ENCODE peak calls at places on chromosomes 4 and X, in five cellular contexts. A is adrenal gland, W is aorta, P is heart right ventricle, N is uterus. Y is an unnamed sample.
A peak's percentile ranks its signal among the peaks of the same experiment; 100 is the strongest.

GRCh38 chr4:121411151-121411744 is 30.4 kb upstream of the QRFPR start:
- DNase-seq in A (no peak), P (no peak), N (no peak), W (no peak), Y (no peak)

GRCh38 chr4:128880662-128881061 is 71.2 kb downstream of the JADE1 start:
- DNase-seq in N (no peak), P (no peak), A (no peak), W (no peak), Y (no peak)

GRCh38 chr4:113769744-113770143 is 8.2 kb upstream of the CAMK2D start:
- DNase-seq in N (no peak), P (no peak), W (no peak), A (no peak), Y (no peak)

GRCh38 chr4:108881190-108881589 is 118.3 kb upstream of the ETNPPL start:
- DNase-seq in W (no peak), P (no peak), A (no peak), N (no peak), Y (no peak)

GRCh38 chr4:38075370-38076152 is 115.4 kb downstream of the PTTG2 start:
- DNase-seq in N (no peak), A (no peak), P (no peak), W (no peak), Y (no peak)

GRCh38 chr4:147754037-147754445 is 22.2 kb downstream of the ARHGAP10 start:
- DNase-seq in A (no peak), N (no peak), W (no peak), P (no peak), Y (no peak)

GRCh38 chr4:107838763-107839162 is 14.0 kb downstream of the SGMS2 start:
- DNase-seq in N (no peak), W (no peak), P (no peak), A (no peak), Y (no peak)

GRCh38 chrX:47573334-47574095 is 8.7 kb upstream of the TIMP1 start:
- DNase-seq in P (peak; percentile 55), N (peak; percentile 69), W (peak; percentile 56), A (no peak), Y (no peak)

GRCh38 chr4:161320377-161320776 is 843.4 kb downstream of the FSTL5 start:
- DNase-seq in N (no peak), A (no peak), P (no peak), W (no peak), Y (no peak)

GRCh38 chrX:96909291-96909690 is 25.6 kb downstream of the RPA4 start:
- DNase-seq in W (no peak), N (no peak), P (no peak), A (no peak), Y (no peak)

GRCh38 chrX:86806786-86807185 is 658.5 kb downstream of the DACH2 start:
- DNase-seq in N (no peak), A (no peak), W (no peak), P (no peak), Y (no peak)

GRCh38 chr4:94636004-94636403 is 121.8 kb upstream of the BMPR1B start:
- DNase-seq in P (no peak), N (no peak), A (no peak), W (no peak), Y (no peak)

GRCh38 chrX:12999422-12999821 is 24.5 kb downstream of the TMSB4X start:
- DNase-seq in P (no peak), N (no peak), A (no peak), W (no peak), Y (no peak)

GRCh38 chr4:148926861-148927260 is 484.6 kb upstream of the NR3C2 start:
- DNase-seq in N (no peak), W (peak; percentile 38), P (peak; percentile 46), A (no peak), Y (no peak)

GRCh38 chr4:15457401-15458201 is 12.1 kb upstream of the CC2D2A start:
- DNase-seq in P (no peak), W (no peak), A (no peak), N (no peak), Y (no peak)

GRCh38 chr4:2787230-2788100 is 5.4 kb upstream of the SH3BP2 start:
- DNase-seq in A (no peak), P (peak; percentile 54), N (no peak), W (peak; percentile 73), Y (peak; percentile 50)

GRCh38 chr4:122458625-122459024 is 2.1 kb upstream of the IL2 start:
- DNase-seq in P (no peak), N (no peak), A (no peak), W (no peak), Y (no peak)

GRCh38 chr4:101197350-101197749 is 150.0 kb downstream of the PPP3CA start:
- DNase-seq in N (no peak), A (no peak), P (no peak), W (no peak), Y (no peak)

GRCh38 chr4:101198741-101199339 is 148.5 kb downstream of the PPP3CA start:
- DNase-seq in P (no peak), N (no peak), W (no peak), A (no peak), Y (no peak)

GRCh38 chr4:101201421-101201820 is 145.9 kb downstream of the PPP3CA start:
- DNase-seq in P (no peak), W (no peak), A (no peak), N (no peak), Y (no peak)

GRCh38 chr4:101199507-101200285 is 147.6 kb downstream of the PPP3CA start:
- DNase-seq in P (no peak), A (no peak), W (no peak), N (no peak), Y (no peak)

DNA sequence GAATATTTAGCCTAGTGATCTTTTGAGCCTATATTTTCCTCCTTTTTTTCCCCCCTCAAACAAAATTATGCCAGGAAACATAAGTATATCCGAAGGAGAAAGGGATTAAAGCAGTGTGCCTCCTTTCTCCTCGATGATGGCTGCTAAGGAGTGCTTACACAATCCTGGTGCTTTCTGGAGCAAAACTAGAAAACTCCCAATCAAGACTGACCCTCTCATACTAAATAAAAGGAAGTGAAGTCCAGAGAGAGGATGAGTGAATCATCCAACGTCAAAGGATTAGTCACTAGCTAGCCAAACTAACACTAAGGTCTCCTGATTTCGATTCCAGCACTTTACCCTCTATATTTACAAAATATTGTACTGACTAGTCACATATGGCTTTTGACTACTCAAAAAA is 146.8 kb downstream of the PPP3CA start:
- DNase-seq in W (no peak), N (no peak), P (no peak), A (no peak), Y (no peak)
- H3K4me1 ChIP-seq in W (no peaks in the 10 kb centered on the region), N (no peaks in the 10 kb centered on the region), P (peaks cover 11% of the 10 kb centered on the region), A (no peaks in the 10 kb centered on the region), Y (peaks cover 49% of the 10 kb centered on the region)

DNA sequence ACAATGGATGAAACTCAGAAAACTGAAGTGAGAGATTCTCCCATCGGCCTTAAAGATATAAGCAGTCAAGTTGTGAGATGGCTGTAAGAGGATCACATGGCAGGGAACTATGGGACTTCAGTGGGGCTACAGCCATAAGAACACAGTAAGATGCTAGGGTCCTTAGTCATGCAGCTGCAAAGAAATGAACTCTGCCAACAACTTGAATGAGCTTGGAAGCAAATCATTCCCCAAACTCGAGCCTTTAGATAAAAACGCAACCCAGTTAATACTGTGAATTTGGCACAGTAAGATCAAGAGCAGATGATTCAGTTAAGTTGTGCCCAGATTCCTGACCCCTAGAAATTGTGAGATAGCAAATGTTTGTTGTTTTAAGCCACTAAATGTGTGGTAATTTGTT is 117.3 kb downstream of the FAM13A start:
- DNase-seq in P (no peak), A (no peak), N (no peak), W (no peak), Y (no peak)
- H3K4me3 ChIP-seq in P (no peak overlapping the region), A (no peak overlapping the region), N (no peak overlapping the region), W (no peak overlapping the region), Y (no peak overlapping the region)

GRCh38 chr4:27472364-27472763 is 611.7 kb downstream of the STIM2 start:
- DNase-seq in P (no peak), A (no peak), W (no peak), N (no peak), Y (no peak)
- H3K4me1 ChIP-seq in P (no peaks in the 10 kb centered on the region), A (no peaks in the 10 kb centered on the region), W (no peaks in the 10 kb centered on the region), N (no peaks in the 10 kb centered on the region), Y (no peaks in the 10 kb centered on the region)

DNA sequence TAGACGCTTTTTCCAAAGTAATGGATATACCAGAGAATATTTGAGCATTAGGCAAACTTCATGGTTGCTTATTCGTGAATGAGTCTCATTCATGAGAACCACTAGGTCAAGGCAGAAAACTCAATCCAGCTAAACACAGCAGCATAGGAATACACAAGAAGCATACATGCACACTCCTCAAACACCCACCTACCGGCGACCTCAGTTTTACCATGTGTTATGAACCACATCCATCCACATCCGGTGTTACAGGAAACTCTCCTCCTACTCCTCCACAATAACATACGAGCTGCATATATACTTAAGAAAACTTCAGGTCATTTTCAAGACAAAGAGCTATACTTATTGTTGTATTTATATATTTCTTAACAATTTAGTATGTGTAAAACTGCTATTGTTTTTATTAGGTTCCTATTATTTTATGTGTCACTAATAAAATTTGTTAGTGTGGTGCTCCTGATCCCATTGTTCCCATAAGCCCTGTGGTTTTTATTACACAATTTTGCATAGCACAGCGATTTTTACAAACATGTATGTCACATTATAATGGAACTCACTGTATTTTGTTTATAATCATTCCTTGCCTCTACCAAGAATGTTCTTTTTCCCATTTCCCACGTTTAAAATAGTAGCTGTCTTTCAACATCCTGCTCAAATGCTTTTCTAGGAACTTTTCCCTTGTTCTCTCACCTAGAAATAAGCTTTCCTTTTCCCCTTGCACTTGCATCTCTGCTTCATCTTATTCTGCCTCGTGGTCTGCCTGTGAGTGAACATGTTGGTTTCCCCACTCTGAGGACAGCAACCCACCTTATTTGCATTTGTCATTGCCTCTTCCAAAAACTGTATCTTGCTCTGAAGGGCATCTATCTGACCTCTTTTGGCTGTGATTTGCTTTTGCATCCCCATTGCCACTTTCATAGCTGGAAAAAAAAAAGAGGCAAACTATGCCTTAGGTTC is 48.3 kb downstream of the STBD1 start:
- DNase-seq in N (no peak), W (no peak), P (no peak), A (no peak), Y (no peak)
- H3K4me3 ChIP-seq in N (no peak overlapping the region), W (no peak overlapping the region), P (no peak overlapping the region), A (no peak overlapping the region), Y (no peak overlapping the region)

GRCh38 chrX:120647127-120647526 is 17.3 kb upstream of the C1GALT1C1 start:
- DNase-seq in W (no peak), P (no peak), N (no peak), A (no peak), Y (no peak)

DNA sequence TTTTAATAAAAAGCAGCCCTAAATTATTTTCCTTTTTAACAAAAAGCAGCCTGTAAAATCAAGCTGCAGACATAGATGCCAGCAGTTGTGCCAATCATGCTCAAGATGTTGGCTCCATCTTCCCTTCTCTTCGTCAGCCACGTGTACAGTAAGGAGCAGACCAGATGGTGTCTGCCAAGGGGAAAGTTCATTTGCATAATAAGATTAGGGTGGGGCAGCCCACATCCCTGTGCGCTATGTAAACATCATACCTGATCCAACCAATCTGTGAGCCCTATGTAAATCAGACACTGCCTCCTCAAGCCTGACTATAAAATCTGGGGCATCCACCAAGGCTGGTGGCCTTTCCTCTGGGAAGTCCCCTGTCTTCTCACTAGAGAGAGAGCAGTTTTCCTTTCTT is 23.1 kb upstream of the C1GALT1C1 start:
- DNase-seq in N (no peak), A (no peak), W (no peak), P (no peak), Y (no peak)
- H3K4me1 ChIP-seq in N (no peaks in the 10 kb centered on the region), A (no peaks in the 10 kb centered on the region), W (no peaks in the 10 kb centered on the region), P (no peaks in the 10 kb centered on the region), Y (no peaks in the 10 kb centered on the region)

GRCh38 chrX:115229337-115229991 is 4.4 kb downstream of the LRCH2 start:
- DNase-seq in A (no peak), N (no peak), P (no peak), W (no peak), Y (no peak)

GRCh38 chrX:115232933-115233496 is 881 bp downstream of the LRCH2 start:
- DNase-seq in A (no peak), N (no peak), W (no peak), P (no peak), Y (no peak)

GRCh38 chrX:115234220-115234557 is 293 bp upstream of the LRCH2 start:
- DNase-seq in N (no peak), P (no peak), A (no peak), W (no peak), Y (no peak)

GRCh38 chrX:115233497-115234219 is at the start of gene LRCH2:
- DNase-seq in P (peak; percentile 18), A (peak; percentile 48), N (peak; percentile 47), W (peak; percentile 51), Y (no peak)
- H3K4me3 ChIP-seq in P (peak within 1 kb of the TSS; percentile 47), A (peak within 1 kb of the TSS; percentile 65), N (peak within 1 kb of the TSS; percentile 53), W (peak within 1 kb of the TSS; percentile 45), Y (peak within 1 kb of the TSS; percentile 48)